ENCODE peak calls at places on chromosomes 3 and 15, in eight cellular contexts. B is Right ventricle myocardium superior; I is stimulated activated CD4-positive, alpha-beta T cell treated with anti-CD3 and anti-CD28 coated beads, Interleukin-1b, Interleukin-23, amount 100 ng/mL, for 24 hours; N is GM04504; U is amniotic stem cell; W is ACHN; X is body of pancreas; M is GM18507. C is an unnamed sample.
A peak's percentile ranks its signal among the peaks of the same experiment; 100 is the strongest.

GRCh38 chr3:141981084-141981483 is 104.6 kb downstream of the ATP1B3 start:
- DNase-seq in N (no peak), X (no peak), B (no peak), M (no peak), I (no peak), W (no peak), U (no peak), C (no peak)

GRCh38 chr15:69385831-69386230 is 28.3 kb upstream of the KIF23 start:
- DNase-seq in W (no peak), X (no peak), U (no peak), M (no peak), I (no peak), B (no peak), N (no peak), C (no peak)

GRCh38 chr3:176967525-176967924 is 229.8 kb downstream of the TBL1XR1 start:
- DNase-seq in U (no peak), I (no peak), B (no peak), M (no peak), X (no peak), N (no peak), W (no peak), C (no peak)

GRCh38 chr3:16102905-16103364 is 71.5 kb upstream of the GALNT15 start:
- DNase-seq in N (peak; percentile 65), X (no peak), B (no peak), M (no peak), W (peak; percentile 1), U (no peak), I (no peak), C (no peak)

GRCh38 chr3:103614719-103615118 is 1179.9 kb downstream of the ZPLD1 start:
- DNase-seq in U (no peak), X (no peak), W (no peak), B (no peak), M (no peak), N (no peak), I (no peak), C (no peak)

GRCh38 chr3:174675426-174675825 is 183.7 kb upstream of the NAALADL2 start:
- DNase-seq in U (no peak), M (no peak), I (no peak), X (no peak), N (no peak), W (no peak), B (no peak), C (no peak)

GRCh38 chr15:74402873-74403589 is 30.7 kb downstream of the SEMA7A start:
- DNase-seq in B (peak; percentile 61), I (no peak), W (no peak), M (peak; percentile 55), X (no peak), U (no peak), N (no peak), C (no peak)

GRCh38 chr3:10495003-10495402 is 10.4 kb downstream of the ATP2B2 start:
- DNase-seq in U (no peak), X (peak; percentile 51), M (no peak), N (no peak), B (peak; percentile 44), I (no peak), W (peak; percentile 51), C (no peak)

GRCh38 chr3:188546835-188547670 is 393.1 kb downstream of the LPP start:
- DNase-seq in B (no peak), W (no peak), I (no peak), M (no peak), N (no peak), X (no peak), U (peak; percentile 10), C (no peak)